ENCODE peak calls at places on chromosome 4, in four cellular contexts. P, H, T and N are unnamed samples.

GRCh38 chr4:133147922-133148689 is 988 bp upstream of the PCDH10 start:
- DNase-seq in H (peak; percentile 74), P (peak; percentile 79), T (no peak), N (peak; percentile 64)

GRCh38 chr4:3783691-3784306 is 17.6 kb downstream of the ADRA2C start:
- DNase-seq in T (peak; percentile 68), P (no peak), H (peak; percentile 62), N (no peak)

GRCh38 chr4:7295201-7295916 is 103.0 kb downstream of the SORCS2 start:
- DNase-seq in H (peak; percentile 77), P (peak; percentile 69), T (no peak), N (peak; percentile 79)

GRCh38 chr4:56215901-56216300 is 171.4 kb downstream of the AASDH start:
- DNase-seq in T (no peak), H (no peak), P (peak; percentile 83), N (no peak)

GRCh38 chr4:183404016-183404415 is 40.4 kb upstream of the CDKN2AIP start:
- DNase-seq in P (no peak), T (no peak), H (no peak), N (no peak)

GRCh38 chr4:53003959-53004358 is 141.8 kb downstream of the RASL11B start:
- DNase-seq in P (peak; percentile 75), H (no peak), T (no peak), N (no peak)

GRCh38 chr4:21952549-21952948 is 4.0 kb upstream of the KCNIP4 start:
- DNase-seq in T (no peak), P (no peak), H (no peak), N (no peak)

GRCh38 chr4:13611283-13611842 is 16.2 kb downstream of the BOD1L1 start:
- DNase-seq in P (peak; percentile 56), T (no peak), H (no peak), N (no peak)

GRCh38 chr4:147717878-147718277 is 14.0 kb upstream of the ARHGAP10 start:
- DNase-seq in H (no peak), P (no peak), T (no peak), N (no peak)

GRCh38 chr4:22170353-22170752 is 221.8 kb upstream of the KCNIP4 start:
- DNase-seq in H (no peak), P (peak; percentile 92), T (no peak), N (no peak)

GRCh38 chr4:150337709-150338108 is 244.2 kb upstream of the MAB21L2 start:
- DNase-seq in P (peak; percentile 45), H (no peak), T (no peak), N (no peak)

GRCh38 chr4:47032405-47033106 is 1.2 kb downstream of the GABRB1 start:
- DNase-seq in H (peak; percentile 82), P (peak; percentile 56), T (no peak), N (peak; percentile 75)

GRCh38 chr4:101825953-101826352 is 35.4 kb downstream of the BANK1 start:
- DNase-seq in T (no peak), P (no peak), H (no peak), N (no peak)

GRCh38 chr4:113979157-113979972 is at the start of gene ARSJ:
- DNase-seq in T (no peak), P (peak; percentile 86), H (peak; percentile 87), N (peak; percentile 82)

GRCh38 chr4:1290165-1290977 is 680 bp downstream of the MAEA start:
- DNase-seq in T (peak; percentile 20), P (no peak), H (no peak), N (no peak)

GRCh38 chr4:34157546-34157945 is 2086.8 kb downstream of the ARAP2 start:
- DNase-seq in H (no peak), T (no peak), P (peak; percentile 18), N (no peak)

GRCh38 chr4:8211737-8212581 is 12.9 kb downstream of the SH3TC1 start:
- DNase-seq in P (no peak), H (peak; percentile 64), T (no peak), N (no peak)

GRCh38 chr4:91681544-91681943 is 622.2 kb upstream of the GRID2 start:
- DNase-seq in P (no peak), H (no peak), T (no peak), N (no peak)

GRCh38 chr4:112840619-112841018 is 203.7 kb downstream of the LARP7 start:
- DNase-seq in H (no peak), P (no peak), T (no peak), N (no peak)

GRCh38 chr4:56261027-56261426 is 126.3 kb downstream of the AASDH start:
- DNase-seq in H (no peak), P (no peak), T (no peak), N (no peak)

GRCh38 chr4:169810325-169811323 is 52.9 kb upstream of the HPF1 start:
- DNase-seq in P (peak; percentile 69), H (no peak), T (peak; percentile 69), N (no peak)

GRCh38 chr4:170662250-170662649 is 572.5 kb upstream of the AADAT start:
- DNase-seq in T (no peak), H (no peak), P (no peak), N (no peak)

GRCh38 chr4:124325676-124326075 is 386.9 kb downstream of the ANKRD50 start:
- DNase-seq in P (no peak), H (no peak), T (no peak), N (no peak)

GRCh38 chr4:72631296-72631695 is 62.3 kb upstream of the ADAMTS3 start:
- DNase-seq in T (no peak), H (no peak), P (peak; percentile 96), N (no peak)

GRCh38 chr4:142354041-142354440 is 492.1 kb downstream of the INPP4B start:
- DNase-seq in P (peak; percentile 51), T (no peak), H (no peak), N (no peak)

GRCh38 chr4:38073596-38074234 is 113.5 kb downstream of the PTTG2 start:
- DNase-seq in P (no peak), H (no peak), T (no peak), N (no peak)

GRCh38 chr4:42361475-42361874 is 35.8 kb upstream of the SHISA3 start:
- DNase-seq in P (no peak), T (no peak), H (no peak), N (no peak)

GRCh38 chr4:20433101-20433705 is 181.5 kb downstream of the SLIT2 start:
- DNase-seq in P (peak; percentile 11), T (no peak), H (no peak), N (no peak)

GRCh38 chr4:126772662-126773061 is 860.1 kb upstream of the INTU start:
- DNase-seq in P (peak; percentile 58), T (no peak), H (no peak), N (no peak)

GRCh38 chr4:38612996-38613395 is 51.0 kb upstream of the KLF3 start:
- DNase-seq in T (no peak), H (no peak), P (peak; percentile 17), N (no peak)

GRCh38 chr4:188282620-188283232 is 143.5 kb downstream of the TRIML1 start:
- DNase-seq in T (no peak), P (no peak), H (peak; percentile 77), N (peak; percentile 65)

GRCh38 chr4:16027626-16028025 is 56.2 kb downstream of the PROM1 start:
- DNase-seq in T (no peak), P (peak; percentile 52), H (no peak), N (no peak)

GRCh38 chr4:57131849-57132745 is 21.9 kb upstream of the IGFBP7 start:
- DNase-seq in P (peak; percentile 74), T (no peak), H (no peak), N (no peak)

GRCh38 chr4:1556541-1557220 is 127.4 kb downstream of the FAM53A start:
- DNase-seq in H (no peak), T (no peak), P (no peak), N (no peak)

GRCh38 chr4:74969507-74970474 is 36.9 kb downstream of the PARM1 start:
- DNase-seq in H (no peak), P (no peak), T (no peak), N (no peak)
- H3K27ac ChIP-seq in H (no peak overlapping the region), P (no peak overlapping the region), T (no peak overlapping the region), N (no peak overlapping the region)

GRCh38 chr4:154590329-154591006 is at the start of gene FGA:
- DNase-seq in P (no peak), T (no peak), H (no peak), N (no peak)

GRCh38 chr4:154597798-154598774 is 7.5 kb upstream of the FGA start:
- DNase-seq in H (no peak), T (no peak), P (no peak), N (no peak)

GRCh38 chr4:154595807-154596206 is 5.3 kb upstream of the FGA start:
- DNase-seq in T (no peak), H (no peak), P (peak; percentile 84), N (no peak)

GRCh38 chr4:154591890-154592289 is 1.3 kb upstream of the FGA start:
- DNase-seq in P (no peak), T (no peak), H (no peak), N (no peak)

DNA sequence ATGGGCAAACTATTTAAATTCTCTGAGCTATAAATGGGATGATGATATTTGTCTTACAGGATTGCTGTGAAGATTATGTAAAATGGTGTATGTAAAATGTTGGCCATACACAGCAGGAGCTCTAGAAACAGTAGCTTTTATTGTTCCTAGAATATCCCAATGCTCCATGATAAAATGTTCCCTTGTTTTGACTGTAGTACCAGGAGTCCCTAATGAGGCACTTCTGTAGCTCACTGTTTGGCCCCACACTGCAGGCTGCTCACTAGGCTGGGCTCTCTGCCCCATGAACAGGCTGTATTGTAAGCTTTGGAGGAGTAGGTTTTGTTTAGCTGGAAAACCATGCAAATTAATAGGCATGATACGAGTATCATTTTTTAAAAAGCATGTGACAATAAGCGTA is 3.3 kb upstream of the FGA start:
- DNase-seq in T (no peak), H (no peak), P (no peak), N (no peak)
- H3K4me1 ChIP-seq in T (no peaks in the 10 kb centered on the region), H (peaks cover 2% of the 10 kb centered on the region), P (no peaks in the 10 kb centered on the region), N (no peaks in the 10 kb centered on the region)

GRCh38 chr4:182089326-182089725 is 153.9 kb upstream of the TENM3 start:
- DNase-seq in P (no peak), H (no peak), T (no peak), N (no peak)
- TF ChIP-seq CTCF in P (no peak), H (no peak), T (peak; percentile 51), N (no peak)

GRCh38 chr4:129346760-129347159 is 250.8 kb downstream of the C4orf33 start:
- DNase-seq in P (no peak), H (no peak), T (no peak), N (no peak)

GRCh38 chr4:129345680-129346079 is 249.7 kb downstream of the C4orf33 start:
- DNase-seq in P (no peak), T (no peak), H (no peak), N (no peak)

GRCh38 chr4:129344058-129344457 is 248.1 kb downstream of the C4orf33 start:
- DNase-seq in T (peak; percentile 43), H (no peak), P (peak; percentile 11), N (no peak)

DNA sequence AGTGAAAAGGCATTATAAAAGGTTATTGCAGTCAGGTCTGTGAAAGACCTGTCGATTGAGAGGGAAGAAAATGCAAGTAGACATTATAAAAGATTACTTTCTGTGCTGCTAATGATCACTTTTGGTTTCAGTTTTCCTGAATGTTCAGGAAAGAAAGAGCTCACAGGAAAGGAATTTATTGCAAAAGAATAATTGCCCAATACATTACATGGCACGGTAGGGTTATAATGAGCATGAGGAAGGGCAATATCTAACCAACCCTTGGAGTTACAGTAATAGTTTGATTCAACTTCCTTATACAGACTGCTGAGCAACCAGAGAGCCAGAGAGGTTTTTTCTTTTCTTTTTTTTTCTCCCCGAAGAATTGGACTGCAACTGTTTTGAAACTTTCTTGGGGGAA is 246.9 kb downstream of the C4orf33 start:
- DNase-seq in T (no peak), P (peak; percentile 61), H (no peak), N (no peak)
- H3K27ac ChIP-seq in T (no peak overlapping the region), P (no peak overlapping the region), H (peak overlapping the region; percentile 50), N (peak overlapping the region; percentile 58)

GRCh38 chr4:67375291-67375690 is 170.0 kb downstream of the CENPC start:
- DNase-seq in P (no peak), T (no peak), H (no peak), N (no peak)

GRCh38 chr4:67380154-67380553 is 165.1 kb downstream of the CENPC start:
- DNase-seq in T (no peak), P (no peak), H (peak; percentile 35), N (no peak)
- H3K4me1 ChIP-seq in T (no peaks in the 10 kb centered on the region), P (no peaks in the 10 kb centered on the region), H (no peaks in the 10 kb centered on the region), N (no peaks in the 10 kb centered on the region)